ENCODE peak calls at places on chromosomes 1 and 21, in ten cellular contexts. One of them, this sample, is unnamed.

GRCh38 chr1:6471969-6472368 is 6.0 kb upstream of the TNFRSF25 start:
- DNase-seq in ovary: no peak
- DNase-seq in uterus: no peak
- DNase-seq in A549: no peak
- DNase-seq in suprapubic skin: no peak
- DNase-seq in lower leg skin: no peak
- DNase-seq in heart left ventricle: no peak
- DNase-seq in tibial nerve: no peak
- DNase-seq in IMR-90: no peak
- DNase-seq in breast epithelium: no peak
- DNase-seq in this sample: no peak

GRCh38 chr21:29077651-29078090 is 4.2 kb upstream of the CCT8 start:
- DNase-seq in ovary: peak
- DNase-seq in uterus: no peak
- DNase-seq in A549: peak
- DNase-seq in suprapubic skin: no peak
- DNase-seq in lower leg skin: no peak
- DNase-seq in heart left ventricle: no peak
- DNase-seq in tibial nerve: no peak
- DNase-seq in IMR-90: peak
- DNase-seq in breast epithelium: no peak
- DNase-seq in this sample: no peak

GRCh38 chr1:177600936-177601335 is 368.9 kb downstream of the SEC16B start:
- DNase-seq in ovary: no peak
- DNase-seq in uterus: no peak
- DNase-seq in A549: no peak
- DNase-seq in suprapubic skin: no peak
- DNase-seq in lower leg skin: no peak
- DNase-seq in heart left ventricle: no peak
- DNase-seq in tibial nerve: no peak
- DNase-seq in IMR-90: no peak
- DNase-seq in breast epithelium: no peak
- DNase-seq in this sample: no peak

GRCh38 chr1:56872597-56872996 is 18.0 kb downstream of the C8A start:
- DNase-seq in ovary: no peak
- DNase-seq in uterus: no peak
- DNase-seq in A549: no peak
- DNase-seq in suprapubic skin: no peak
- DNase-seq in lower leg skin: no peak
- DNase-seq in heart left ventricle: no peak
- DNase-seq in tibial nerve: no peak
- DNase-seq in IMR-90: peak
- DNase-seq in breast epithelium: no peak
- DNase-seq in this sample: no peak

GRCh38 chr1:244316407-244316806 is 135.3 kb downstream of the ADSS2 start:
- DNase-seq in ovary: no peak
- DNase-seq in uterus: no peak
- DNase-seq in A549: no peak
- DNase-seq in suprapubic skin: no peak
- DNase-seq in lower leg skin: no peak
- DNase-seq in heart left ventricle: no peak
- DNase-seq in tibial nerve: no peak
- DNase-seq in IMR-90: peak
- DNase-seq in breast epithelium: no peak
- DNase-seq in this sample: no peak

GRCh38 chr21:41045534-41046268 is 122.3 kb upstream of the BACE2 start:
- DNase-seq in ovary: no peak
- DNase-seq in uterus: no peak
- DNase-seq in A549: no peak
- DNase-seq in suprapubic skin: no peak
- DNase-seq in lower leg skin: no peak
- DNase-seq in heart left ventricle: no peak
- DNase-seq in tibial nerve: no peak
- DNase-seq in IMR-90: no peak
- DNase-seq in breast epithelium: no peak
- DNase-seq in this sample: no peak

GRCh38 chr1:238960071-238960470 is 426.3 kb upstream of the CHRM3 start:
- DNase-seq in ovary: peak
- DNase-seq in uterus: no peak
- DNase-seq in A549: no peak
- DNase-seq in suprapubic skin: no peak
- DNase-seq in lower leg skin: no peak
- DNase-seq in heart left ventricle: no peak
- DNase-seq in tibial nerve: no peak
- DNase-seq in IMR-90: peak
- DNase-seq in breast epithelium: no peak
- DNase-seq in this sample: no peak

GRCh38 chr1:112146201-112146715 is 156.8 kb upstream of the KCND3 start:
- DNase-seq in ovary: no peak
- DNase-seq in uterus: no peak
- DNase-seq in A549: no peak
- DNase-seq in suprapubic skin: no peak
- DNase-seq in lower leg skin: no peak
- DNase-seq in heart left ventricle: no peak
- DNase-seq in tibial nerve: no peak
- DNase-seq in IMR-90: no peak
- DNase-seq in breast epithelium: no peak
- DNase-seq in this sample: no peak

GRCh38 chr1:180251526-180252305 is 21.7 kb downstream of the LHX4 start:
- DNase-seq in ovary: no peak
- DNase-seq in uterus: no peak
- DNase-seq in A549: no peak
- DNase-seq in suprapubic skin: no peak
- DNase-seq in lower leg skin: no peak
- DNase-seq in heart left ventricle: no peak
- DNase-seq in tibial nerve: no peak
- DNase-seq in IMR-90: no peak
- DNase-seq in breast epithelium: no peak
- DNase-seq in this sample: no peak

DNA sequence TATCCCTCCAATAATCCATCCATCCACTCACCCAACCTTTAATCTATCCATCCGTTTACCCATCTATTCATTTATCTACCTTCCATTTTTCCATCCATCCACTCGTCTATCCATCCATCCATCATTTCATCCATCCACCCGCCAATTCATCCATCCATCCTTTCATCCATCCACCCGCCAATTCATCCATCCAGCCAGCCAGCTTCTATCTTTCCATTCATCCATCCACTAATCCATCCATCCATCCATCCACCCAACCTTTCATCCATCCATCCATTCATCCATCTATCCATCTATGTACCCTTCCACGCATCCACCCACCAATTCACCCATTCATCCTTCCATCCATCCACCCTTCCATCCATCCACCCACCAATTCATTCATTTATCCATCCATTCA is 10.5 kb upstream of the CASZ1 start:
- DNase-seq in ovary: no peak
- DNase-seq in uterus: no peak
- DNase-seq in A549: no peak
- DNase-seq in suprapubic skin: no peak
- DNase-seq in lower leg skin: no peak
- DNase-seq in heart left ventricle: no peak
- DNase-seq in tibial nerve: no peak
- DNase-seq in IMR-90: no peak
- DNase-seq in breast epithelium: no peak
- DNase-seq in this sample: no peak
- TF ChIP-seq POLR2A in ovary: no peak
- TF ChIP-seq POLR2A in uterus: no peak
- TF ChIP-seq POLR2A in A549: no peak
- TF ChIP-seq POLR2A in suprapubic skin: no peak
- TF ChIP-seq POLR2A in lower leg skin: no peak
- TF ChIP-seq POLR2A in heart left ventricle: no peak
- TF ChIP-seq POLR2A in tibial nerve: no peak
- TF ChIP-seq POLR2A in IMR-90: no peak
- TF ChIP-seq POLR2A in breast epithelium: no peak
- TF ChIP-seq POLR2A in this sample: no peak

DNA sequence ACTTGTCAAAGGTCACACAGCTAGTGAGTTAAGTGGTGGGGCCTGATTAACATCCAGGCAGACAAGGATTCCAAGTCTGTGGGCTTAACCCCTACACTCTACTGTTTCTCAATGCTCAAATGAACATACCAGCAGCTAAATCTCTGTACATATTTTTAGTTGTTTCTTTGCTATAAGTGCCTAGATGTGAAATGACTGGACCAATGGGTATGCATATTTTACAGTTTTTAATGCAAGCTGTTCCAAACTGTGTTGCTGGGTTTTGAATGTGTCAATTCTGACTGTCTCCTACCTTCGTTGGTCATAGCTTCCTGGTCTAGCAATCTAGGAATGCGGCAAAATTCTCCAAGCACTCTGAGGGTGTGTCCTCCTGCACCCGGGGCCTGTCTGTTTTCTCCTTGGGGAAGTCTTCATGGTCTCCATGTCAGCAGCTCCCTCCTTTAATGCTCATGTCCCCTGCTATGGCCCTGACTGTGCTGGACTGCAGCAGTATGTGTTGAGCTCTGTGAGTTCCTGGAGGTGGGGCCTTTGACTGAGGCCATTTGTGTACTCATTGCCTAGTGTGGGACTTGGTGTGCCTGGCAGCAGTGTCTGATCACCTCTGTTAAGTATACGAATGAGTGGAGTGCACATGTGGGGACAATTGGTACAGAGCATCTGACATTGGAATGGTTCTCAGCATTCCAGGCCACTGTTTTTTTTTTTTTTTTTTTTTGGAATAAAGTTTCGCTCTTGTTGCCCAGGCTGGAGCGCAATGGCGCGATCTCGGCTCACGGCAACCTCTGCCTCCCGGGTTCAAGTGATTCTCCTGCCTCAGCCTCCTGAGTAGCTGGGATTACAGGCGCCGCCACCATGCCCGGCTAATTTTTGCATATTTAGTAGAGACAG is 72.9 kb upstream of the SLC2A1 start:
- DNase-seq in ovary: no peak
- DNase-seq in uterus: no peak
- DNase-seq in A549: no peak
- DNase-seq in suprapubic skin: no peak
- DNase-seq in lower leg skin: no peak
- DNase-seq in heart left ventricle: no peak
- DNase-seq in tibial nerve: no peak
- DNase-seq in IMR-90: no peak
- DNase-seq in breast epithelium: no peak
- DNase-seq in this sample: no peak
- TF ChIP-seq POLR2A in ovary: no peak
- TF ChIP-seq POLR2A in uterus: no peak
- TF ChIP-seq POLR2A in A549: no peak
- TF ChIP-seq POLR2A in suprapubic skin: no peak
- TF ChIP-seq POLR2A in lower leg skin: no peak
- TF ChIP-seq POLR2A in heart left ventricle: no peak
- TF ChIP-seq POLR2A in tibial nerve: no peak
- TF ChIP-seq POLR2A in IMR-90: no peak
- TF ChIP-seq POLR2A in breast epithelium: no peak
- TF ChIP-seq POLR2A in this sample: no peak

GRCh38 chr1:156460525-156460924 is 40.0 kb downstream of the MEF2D start:
- DNase-seq in ovary: no peak
- DNase-seq in uterus: no peak
- DNase-seq in A549: no peak
- DNase-seq in suprapubic skin: no peak
- DNase-seq in lower leg skin: no peak
- DNase-seq in heart left ventricle: no peak
- DNase-seq in tibial nerve: no peak
- DNase-seq in IMR-90: no peak
- DNase-seq in breast epithelium: no peak
- DNase-seq in this sample: no peak

GRCh38 chr1:156462954-156463795 is 37.4 kb downstream of the MEF2D start:
- DNase-seq in ovary: no peak
- DNase-seq in uterus: no peak
- DNase-seq in A549: no peak
- DNase-seq in suprapubic skin: peak
- DNase-seq in lower leg skin: no peak
- DNase-seq in heart left ventricle: no peak
- DNase-seq in tibial nerve: no peak
- DNase-seq in IMR-90: no peak
- DNase-seq in breast epithelium: peak
- DNase-seq in this sample: no peak

GRCh38 chr1:156461141-156461540 is 39.4 kb downstream of the MEF2D start:
- DNase-seq in ovary: no peak
- DNase-seq in uterus: no peak
- DNase-seq in A549: no peak
- DNase-seq in suprapubic skin: no peak
- DNase-seq in lower leg skin: no peak
- DNase-seq in heart left ventricle: no peak
- DNase-seq in tibial nerve: no peak
- DNase-seq in IMR-90: no peak
- DNase-seq in breast epithelium: peak
- DNase-seq in this sample: no peak

GRCh38 chr1:156463874-156464273 is 36.7 kb downstream of the MEF2D start:
- DNase-seq in ovary: no peak
- DNase-seq in uterus: peak
- DNase-seq in A549: no peak
- DNase-seq in suprapubic skin: peak
- DNase-seq in lower leg skin: no peak
- DNase-seq in heart left ventricle: no peak
- DNase-seq in tibial nerve: no peak
- DNase-seq in IMR-90: no peak
- DNase-seq in breast epithelium: peak
- DNase-seq in this sample: no peak

GRCh38 chr1:156461781-156462647 is 38.6 kb downstream of the MEF2D start:
- DNase-seq in ovary: no peak
- DNase-seq in uterus: no peak
- DNase-seq in A549: no peak
- DNase-seq in suprapubic skin: peak
- DNase-seq in lower leg skin: peak
- DNase-seq in heart left ventricle: no peak
- DNase-seq in tibial nerve: no peak
- DNase-seq in IMR-90: no peak
- DNase-seq in breast epithelium: peak
- DNase-seq in this sample: no peak
- TF ChIP-seq POLR2A in ovary: no peak
- TF ChIP-seq POLR2A in uterus: no peak
- TF ChIP-seq POLR2A in A549: no peak
- TF ChIP-seq POLR2A in suprapubic skin: no peak
- TF ChIP-seq POLR2A in lower leg skin: no peak
- TF ChIP-seq POLR2A in heart left ventricle: no peak
- TF ChIP-seq POLR2A in tibial nerve: no peak
- TF ChIP-seq POLR2A in IMR-90: peak
- TF ChIP-seq POLR2A in breast epithelium: no peak
- TF ChIP-seq POLR2A in this sample: no peak

DNA sequence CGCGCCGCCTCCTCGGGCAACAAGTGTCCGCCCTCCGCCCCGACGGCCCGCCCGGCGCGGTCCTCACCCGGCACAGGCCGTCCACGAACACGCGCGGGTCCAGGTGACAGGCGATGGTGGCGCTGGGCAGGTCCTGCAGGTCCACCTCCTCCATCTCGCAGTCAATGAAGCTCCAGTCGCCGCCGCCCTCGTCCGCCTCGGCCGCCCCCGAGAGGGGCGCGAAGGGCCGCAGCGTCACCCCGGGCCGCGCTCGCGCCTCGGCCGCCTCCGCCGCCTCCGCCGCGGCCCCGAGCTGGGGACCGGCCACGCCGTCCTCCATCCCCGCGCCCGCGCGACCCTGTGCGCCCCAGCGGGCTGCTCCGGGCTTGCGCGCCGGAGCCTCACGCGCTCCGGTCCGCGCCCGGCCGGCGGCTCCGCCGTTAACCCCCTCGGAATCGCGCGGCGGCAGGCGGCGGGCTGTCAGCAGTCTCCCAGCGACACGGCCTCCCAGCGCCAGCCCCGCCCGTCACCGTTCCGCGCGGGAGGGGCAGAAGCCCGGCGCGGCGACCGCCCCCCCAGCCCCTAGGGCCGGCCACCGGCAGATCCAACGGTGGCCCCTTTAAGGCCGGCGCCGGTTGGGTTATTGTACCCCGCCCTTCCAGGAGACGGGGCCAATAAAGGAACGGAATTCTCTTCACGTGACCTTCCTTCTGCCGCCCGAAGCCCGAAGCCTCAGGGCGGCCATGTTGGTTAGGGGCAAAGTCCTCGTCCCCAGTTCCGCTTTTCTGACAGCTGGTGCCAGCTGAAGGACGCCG is at the start of gene RCAN1:
- DNase-seq in ovary: peak
- DNase-seq in uterus: peak
- DNase-seq in A549: peak
- DNase-seq in suprapubic skin: peak
- DNase-seq in lower leg skin: peak
- DNase-seq in heart left ventricle: peak
- DNase-seq in tibial nerve: peak
- DNase-seq in IMR-90: peak
- DNase-seq in breast epithelium: peak
- DNase-seq in this sample: peak
- TF ChIP-seq POLR2A in ovary: no peak
- TF ChIP-seq POLR2A in uterus: peak
- TF ChIP-seq POLR2A in A549: no peak
- TF ChIP-seq POLR2A in suprapubic skin: no peak
- TF ChIP-seq POLR2A in lower leg skin: no peak
- TF ChIP-seq POLR2A in heart left ventricle: peak
- TF ChIP-seq POLR2A in tibial nerve: no peak
- TF ChIP-seq POLR2A in IMR-90: no peak
- TF ChIP-seq POLR2A in breast epithelium: no peak
- TF ChIP-seq POLR2A in this sample: peak